ENCODE peak calls at places on chromosomes 6 and 20, in seven cellular contexts. One of them, this sample, is unnamed.
A peak's percentile ranks its signal among the peaks of the same experiment; 100 is the strongest.

GRCh38 chr6:159720708-159721107 is 6.6 kb upstream of the WTAP start:
- DNase-seq in ovary: no peak
- DNase-seq in A549: peak; percentile 46
- DNase-seq in heart left ventricle: no peak
- DNase-seq in Karpas-422: peak; percentile 87
- DNase-seq in neuronal stem cell: peak; percentile 17
- DNase-seq in stomach: no peak
- DNase-seq in this sample: no peak

GRCh38 chr6:163634514-163635171 is 220.1 kb downstream of the QKI start:
- DNase-seq in ovary: no peak
- DNase-seq in A549: no peak
- DNase-seq in heart left ventricle: no peak
- DNase-seq in Karpas-422: no peak
- DNase-seq in neuronal stem cell: no peak
- DNase-seq in stomach: no peak
- DNase-seq in this sample: no peak

GRCh38 chr6:143267740-143268139 is 182.8 kb downstream of the ADAT2 start:
- DNase-seq in ovary: no peak
- DNase-seq in A549: no peak
- DNase-seq in heart left ventricle: no peak
- DNase-seq in Karpas-422: no peak
- DNase-seq in neuronal stem cell: no peak
- DNase-seq in stomach: no peak
- DNase-seq in this sample: no peak

GRCh38 chr6:86791476-86791875 is 145.9 kb upstream of the HTR1E start:
- DNase-seq in ovary: no peak
- DNase-seq in A549: no peak
- DNase-seq in heart left ventricle: no peak
- DNase-seq in Karpas-422: no peak
- DNase-seq in neuronal stem cell: no peak
- DNase-seq in stomach: no peak
- DNase-seq in this sample: no peak

GRCh38 chr6:109869398-109870165 is 108.5 kb upstream of the GPR6 start:
- DNase-seq in ovary: peak; percentile 76
- DNase-seq in A549: no peak
- DNase-seq in heart left ventricle: no peak
- DNase-seq in Karpas-422: no peak
- DNase-seq in neuronal stem cell: no peak
- DNase-seq in stomach: no peak
- DNase-seq in this sample: no peak

GRCh38 chr20:32337937-32338661 is 20.0 kb upstream of the ASXL1 start:
- DNase-seq in ovary: no peak
- DNase-seq in A549: no peak
- DNase-seq in heart left ventricle: no peak
- DNase-seq in Karpas-422: no peak
- DNase-seq in neuronal stem cell: no peak
- DNase-seq in stomach: no peak
- DNase-seq in this sample: no peak

GRCh38 chr6:144909753-144910280 is 624.7 kb downstream of the UTRN start:
- DNase-seq in ovary: no peak
- DNase-seq in A549: no peak
- DNase-seq in heart left ventricle: no peak
- DNase-seq in Karpas-422: no peak
- DNase-seq in neuronal stem cell: no peak
- DNase-seq in stomach: no peak
- DNase-seq in this sample: no peak

GRCh38 chr20:46720776-46721425 is 11.5 kb downstream of the SLC2A10 start:
- DNase-seq in ovary: no peak
- DNase-seq in A549: no peak
- DNase-seq in heart left ventricle: no peak
- DNase-seq in Karpas-422: no peak
- DNase-seq in neuronal stem cell: no peak
- DNase-seq in stomach: no peak
- DNase-seq in this sample: no peak

GRCh38 chr20:8901237-8902025 is 167.5 kb upstream of the PLCB4 start:
- DNase-seq in ovary: peak; percentile 38
- DNase-seq in A549: no peak
- DNase-seq in heart left ventricle: peak; percentile 82
- DNase-seq in Karpas-422: no peak
- DNase-seq in neuronal stem cell: no peak
- DNase-seq in stomach: no peak
- DNase-seq in this sample: no peak

DNA sequence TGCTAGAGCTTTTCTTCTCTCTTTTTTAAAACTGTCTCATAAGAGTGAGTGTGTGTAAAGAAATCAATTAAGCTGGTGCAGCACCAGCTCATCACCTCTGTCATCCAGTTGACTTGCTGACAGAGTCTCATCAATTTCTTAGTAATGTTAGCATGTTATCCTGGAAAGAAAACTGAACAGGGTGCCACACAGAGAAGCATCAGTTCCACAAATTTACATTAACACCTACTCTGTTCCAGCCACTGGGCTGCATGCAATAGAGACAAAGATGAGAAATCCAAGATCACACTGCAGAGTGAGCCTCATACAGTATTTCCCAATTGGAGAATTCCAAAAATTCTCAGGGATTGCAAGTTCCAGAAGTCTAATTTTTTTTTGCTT is 207.0 kb upstream of the CITED2 start:
- DNase-seq in ovary: no peak
- DNase-seq in A549: no peak
- DNase-seq in heart left ventricle: no peak
- DNase-seq in Karpas-422: no peak
- DNase-seq in neuronal stem cell: no peak
- DNase-seq in stomach: no peak
- DNase-seq in this sample: no peak
- H3K4me1 ChIP-seq in ovary: peaks cover 2% of the 10 kb centered on the region
- H3K4me1 ChIP-seq in A549: peaks cover 13% of the 10 kb centered on the region
- H3K4me1 ChIP-seq in heart left ventricle: peaks cover 11% of the 10 kb centered on the region
- H3K4me1 ChIP-seq in Karpas-422: no peaks in the 10 kb centered on the region
- H3K4me1 ChIP-seq in neuronal stem cell: peaks cover 2% of the 10 kb centered on the region
- H3K4me1 ChIP-seq in stomach: peaks cover 20% of the 10 kb centered on the region
- H3K4me1 ChIP-seq in this sample: peaks cover 4% of the 10 kb centered on the region

GRCh38 chr6:168416531-168416930 is 24.5 kb upstream of the SMOC2 start:
- DNase-seq in ovary: no peak
- DNase-seq in A549: no peak
- DNase-seq in heart left ventricle: no peak
- DNase-seq in Karpas-422: no peak
- DNase-seq in neuronal stem cell: no peak
- DNase-seq in stomach: no peak
- DNase-seq in this sample: no peak
- H3K9me3 ChIP-seq in ovary: no peaks in the 10 kb centered on the region
- H3K9me3 ChIP-seq in A549: no peaks in the 10 kb centered on the region
- H3K9me3 ChIP-seq in heart left ventricle: no peaks in the 10 kb centered on the region
- H3K9me3 ChIP-seq in Karpas-422: no peaks in the 10 kb centered on the region
- H3K9me3 ChIP-seq in neuronal stem cell: no peaks in the 10 kb centered on the region
- H3K9me3 ChIP-seq in stomach: no peaks in the 10 kb centered on the region
- H3K9me3 ChIP-seq in this sample: no peaks in the 10 kb centered on the region

GRCh38 chr20:56762401-56762800 is 133.3 kb downstream of the TFAP2C start:
- DNase-seq in ovary: no peak
- DNase-seq in A549: no peak
- DNase-seq in heart left ventricle: no peak
- DNase-seq in Karpas-422: no peak
- DNase-seq in neuronal stem cell: no peak
- DNase-seq in stomach: no peak
- DNase-seq in this sample: no peak
- H3K27ac ChIP-seq in ovary: no peak overlapping the region
- H3K27ac ChIP-seq in A549: no peak overlapping the region
- H3K27ac ChIP-seq in heart left ventricle: no peak overlapping the region
- H3K27ac ChIP-seq in Karpas-422: no peak overlapping the region
- H3K27ac ChIP-seq in neuronal stem cell: no peak overlapping the region
- H3K27ac ChIP-seq in stomach: no peak overlapping the region
- H3K27ac ChIP-seq in this sample: no peak overlapping the region

GRCh38 chr6:10386756-10387654 is 27.9 kb downstream of the TFAP2A start:
- DNase-seq in ovary: no peak
- DNase-seq in A549: no peak
- DNase-seq in heart left ventricle: no peak
- DNase-seq in Karpas-422: no peak
- DNase-seq in neuronal stem cell: peak; percentile 5
- DNase-seq in stomach: no peak
- DNase-seq in this sample: no peak
- H3K4me1 ChIP-seq in ovary: peaks cover 2% of the 10 kb centered on the region
- H3K4me1 ChIP-seq in A549: peaks cover 17% of the 10 kb centered on the region
- H3K4me1 ChIP-seq in heart left ventricle: peaks cover 7% of the 10 kb centered on the region
- H3K4me1 ChIP-seq in Karpas-422: no peaks in the 10 kb centered on the region
- H3K4me1 ChIP-seq in neuronal stem cell: peaks cover 9% of the 10 kb centered on the region
- H3K4me1 ChIP-seq in stomach: peaks cover 27% of the 10 kb centered on the region
- H3K4me1 ChIP-seq in this sample: peaks cover 12% of the 10 kb centered on the region

DNA sequence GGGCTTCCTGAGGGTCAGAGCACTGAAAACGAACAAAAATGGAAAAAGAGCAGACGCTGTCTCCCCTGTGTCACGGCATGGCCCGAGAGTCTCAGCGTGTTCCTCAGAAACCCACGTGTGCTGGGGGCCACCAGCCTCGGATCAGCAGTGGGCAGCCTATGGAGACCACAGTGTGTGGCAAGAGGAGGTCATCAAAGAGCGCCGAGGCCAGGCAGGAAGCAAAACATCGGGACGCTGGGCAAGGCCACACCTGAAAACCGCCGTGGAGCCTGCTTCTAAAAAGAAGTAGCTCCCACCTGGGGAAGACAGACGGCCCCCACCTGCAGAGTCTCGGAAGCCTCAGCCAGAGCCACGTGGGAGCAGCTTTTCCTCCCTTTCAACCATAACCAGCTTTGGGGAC is 135.1 kb upstream of the THBS2 start:
- DNase-seq in ovary: no peak
- DNase-seq in A549: no peak
- DNase-seq in heart left ventricle: no peak
- DNase-seq in Karpas-422: no peak
- DNase-seq in neuronal stem cell: no peak
- DNase-seq in stomach: no peak
- DNase-seq in this sample: no peak
- H3K9me3 ChIP-seq in ovary: no peaks in the 10 kb centered on the region
- H3K9me3 ChIP-seq in A549: no peaks in the 10 kb centered on the region
- H3K9me3 ChIP-seq in heart left ventricle: peaks cover 10% of the 10 kb centered on the region
- H3K9me3 ChIP-seq in Karpas-422: no peaks in the 10 kb centered on the region
- H3K9me3 ChIP-seq in neuronal stem cell: peaks cover 12% of the 10 kb centered on the region
- H3K9me3 ChIP-seq in stomach: no peaks in the 10 kb centered on the region
- H3K9me3 ChIP-seq in this sample: no peaks in the 10 kb centered on the region

DNA sequence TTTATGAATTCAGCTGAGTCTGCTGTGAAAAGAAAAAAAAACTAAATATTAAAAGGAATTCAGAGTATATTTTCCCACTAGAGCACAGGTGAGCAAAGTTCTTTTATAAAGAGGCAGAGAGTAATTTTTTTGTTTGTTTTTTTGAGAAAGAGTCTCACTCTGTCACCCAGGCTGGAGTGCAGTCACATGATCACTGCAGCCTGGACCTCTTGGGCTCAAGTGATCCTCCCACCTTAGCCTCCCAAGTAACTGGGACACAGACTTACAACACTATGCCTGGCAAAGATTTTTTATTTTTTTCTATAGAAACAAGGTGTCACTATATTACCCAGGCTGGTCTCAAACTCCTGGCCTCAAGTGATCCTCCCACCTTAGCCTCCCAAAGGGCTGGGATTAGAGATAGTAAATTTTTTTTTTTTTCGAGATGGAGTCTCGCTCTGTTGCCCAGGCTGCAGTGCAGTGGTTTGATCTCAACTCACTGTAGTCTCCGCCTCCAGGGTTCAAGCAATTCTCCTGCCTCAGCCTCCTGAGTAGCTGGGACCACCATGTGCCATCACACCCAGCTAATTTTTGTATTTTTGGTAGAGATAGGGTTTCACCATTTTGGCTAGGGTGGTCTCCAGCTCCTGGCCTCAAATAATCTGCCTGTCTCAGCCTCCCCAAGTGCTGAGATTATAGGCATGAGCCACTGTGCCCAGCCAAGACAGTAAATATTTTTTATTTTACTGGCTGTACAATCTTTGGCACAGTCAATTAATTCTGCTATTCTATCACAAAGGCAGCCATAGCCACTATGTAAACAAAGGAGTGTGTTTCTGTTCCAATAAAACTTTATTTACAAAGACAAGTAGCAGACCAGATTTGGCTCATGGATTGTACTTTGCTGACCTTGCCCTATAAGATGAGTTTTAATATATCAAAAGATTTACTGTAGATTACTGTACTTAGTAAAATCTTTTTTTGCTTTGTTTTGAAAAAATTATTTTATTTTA is 14.5 kb upstream of the B4GALT5 start:
- DNase-seq in ovary: no peak
- DNase-seq in A549: no peak
- DNase-seq in heart left ventricle: no peak
- DNase-seq in Karpas-422: no peak
- DNase-seq in neuronal stem cell: no peak
- DNase-seq in stomach: no peak
- DNase-seq in this sample: no peak
- H3K27ac ChIP-seq in ovary: no peak overlapping the region
- H3K27ac ChIP-seq in A549: peak overlapping the region; percentile 54
- H3K27ac ChIP-seq in heart left ventricle: no peak overlapping the region
- H3K27ac ChIP-seq in Karpas-422: no peak overlapping the region
- H3K27ac ChIP-seq in neuronal stem cell: no peak overlapping the region
- H3K27ac ChIP-seq in stomach: no peak overlapping the region
- H3K27ac ChIP-seq in this sample: no peak overlapping the region

DNA sequence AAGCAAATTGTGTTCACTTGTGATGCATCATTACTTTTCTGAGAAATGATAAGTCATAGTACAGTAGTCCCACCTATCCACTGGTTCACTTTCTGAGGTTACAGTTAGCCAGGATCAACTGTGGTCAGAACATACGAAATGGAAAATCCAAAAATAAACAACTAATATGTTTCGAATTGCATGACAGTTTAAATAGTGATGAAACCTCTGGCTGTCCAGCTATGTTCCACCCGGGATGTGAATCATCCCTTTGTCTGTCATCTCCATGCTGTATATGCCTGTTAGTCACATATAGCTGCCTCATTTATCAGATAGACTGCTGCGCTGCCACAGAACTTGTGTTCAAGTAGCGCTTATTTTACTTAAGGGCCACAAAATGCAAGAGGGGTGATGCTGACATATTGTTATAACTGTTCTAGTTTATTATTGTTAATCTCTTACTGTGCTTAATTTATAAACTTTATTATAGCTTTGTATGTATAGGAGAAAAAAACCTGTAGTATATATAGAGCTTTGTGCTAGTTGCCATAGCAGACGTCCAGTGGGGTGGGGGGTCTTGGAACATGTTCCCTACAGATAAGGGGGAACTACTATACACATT is 29.2 kb downstream of the AFDN start:
- DNase-seq in ovary: no peak
- DNase-seq in A549: peak; percentile 2
- DNase-seq in heart left ventricle: no peak
- DNase-seq in Karpas-422: no peak
- DNase-seq in neuronal stem cell: no peak
- DNase-seq in stomach: no peak
- DNase-seq in this sample: no peak
- H3K4me1 ChIP-seq in ovary: peaks cover 8% of the 10 kb centered on the region
- H3K4me1 ChIP-seq in A549: peaks cover 9% of the 10 kb centered on the region
- H3K4me1 ChIP-seq in heart left ventricle: peaks cover 57% of the 10 kb centered on the region
- H3K4me1 ChIP-seq in Karpas-422: no peaks in the 10 kb centered on the region
- H3K4me1 ChIP-seq in neuronal stem cell: peaks cover 10% of the 10 kb centered on the region
- H3K4me1 ChIP-seq in stomach: peaks cover 69% of the 10 kb centered on the region
- H3K4me1 ChIP-seq in this sample: peaks cover 41% of the 10 kb centered on the region

This sample was measured in esophagus squamous epithelium.